ENCODE peak calls at places on chromosomes 12 and 14, in eight cellular contexts. U is iPS DF 6.9; C is foreskin fibroblast; P is choroid plexus epithelial cell; O is amniotic stem cell; R is NCI-H345; N is brain microvascular endothelial cell; Z is effector CD4-positive, alpha-beta T cell. W is an unnamed sample.

GRCh38 chr12:54475542-54475941 is 2.1 kb upstream of the GTSF1 start:
- DNase-seq in U (no peak), C (peak; percentile 79), P (peak; percentile 68), O (no peak), R (no peak), N (no peak), Z (no peak), W (no peak)

GRCh38 chr12:55692631-55693322 is 14.9 kb downstream of the ITGA7 start:
- DNase-seq in U (no peak), C (no peak), P (no peak), O (no peak), R (no peak), N (no peak), Z (no peak), W (no peak)

GRCh38 chr12:68454855-68455254 is 122.7 kb upstream of the MDM1 start:
- DNase-seq in U (no peak), C (no peak), P (no peak), O (no peak), R (no peak), N (no peak), Z (no peak), W (no peak)

GRCh38 chr12:21453312-21453852 is 15.9 kb downstream of the PYROXD1 start:
- DNase-seq in U (no peak), C (no peak), P (no peak), O (no peak), R (no peak), N (no peak), Z (no peak), W (no peak)

GRCh38 chr12:58540480-58541299 is 379.6 kb downstream of the LRIG3 start:
- DNase-seq in U (peak; percentile 61), C (peak; percentile 96), P (peak; percentile 95), O (peak; percentile 61), R (peak; percentile 90), N (peak; percentile 86), Z (no peak), W (no peak)

GRCh38 chr12:120367924-120368788 is 808 bp downstream of the MSI1 start:
- DNase-seq in U (no peak), C (peak; percentile 47), P (no peak), O (no peak), R (no peak), N (no peak), Z (no peak), W (no peak)

GRCh38 chr14:33393895-33394405 is 455.3 kb downstream of the NPAS3 start:
- DNase-seq in U (no peak), C (no peak), P (no peak), O (no peak), R (no peak), N (no peak), Z (no peak), W (no peak)

GRCh38 chr14:75339059-75339458 is 60.4 kb downstream of the FOS start:
- DNase-seq in U (no peak), C (peak; percentile 74), P (peak; percentile 61), O (no peak), R (no peak), N (no peak), Z (no peak), W (peak; percentile 71)

GRCh38 chr12:71865166-71865713 is 25.7 kb downstream of the TBC1D15 start:
- DNase-seq in U (no peak), C (peak; percentile 95), P (peak; percentile 89), O (peak; percentile 38), R (no peak), N (peak; percentile 92), Z (no peak), W (peak; percentile 31)

GRCh38 chr12:80443974-80444666 is at the start of gene PTPRQ:
- DNase-seq in U (no peak), C (peak; percentile 21), P (peak; percentile 72), O (no peak), R (no peak), N (no peak), Z (no peak), W (peak; percentile 35)

GRCh38 chr14:102759416-102759815 is 17.8 kb upstream of the TRAF3 start:
- DNase-seq in U (no peak), C (peak; percentile 60), P (no peak), O (no peak), R (no peak), N (no peak), Z (no peak), W (no peak)

GRCh38 chr12:14841761-14842160 is 1.6 kb downstream of the ART4 start:
- DNase-seq in U (no peak), C (peak; percentile 74), P (peak; percentile 53), O (no peak), R (no peak), N (peak; percentile 62), Z (no peak), W (no peak)

GRCh38 chr14:84465890-84466289 is 1064.1 kb upstream of the FLRT2 start:
- DNase-seq in U (no peak), C (peak; percentile 21), P (no peak), O (no peak), R (no peak), N (no peak), Z (no peak), W (no peak)

GRCh38 chr12:8037046-8037663 is 4.6 kb downstream of the FOXJ2 start:
- DNase-seq in U (no peak), C (no peak), P (no peak), O (no peak), R (no peak), N (no peak), Z (no peak), W (no peak)

GRCh38 chr12:26791328-26791791 is 41.6 kb downstream of the ITPR2 start:
- DNase-seq in U (no peak), C (peak; percentile 33), P (peak; percentile 72), O (no peak), R (no peak), N (no peak), Z (no peak), W (peak; percentile 42)

GRCh38 chr12:15693233-15693911 is 95.8 kb downstream of the EPS8 start:
- DNase-seq in U (no peak), C (peak; percentile 74), P (peak; percentile 63), O (no peak), R (no peak), N (no peak), Z (no peak), W (no peak)

GRCh38 chr14:94345344-94346072 is 22.4 kb upstream of the SERPINA6 start:
- DNase-seq in U (no peak), C (peak; percentile 96), P (peak; percentile 67), O (peak; percentile 88), R (no peak), N (peak; percentile 79), Z (no peak), W (peak; percentile 82)

GRCh38 chr14:72892879-72893635 is 844 bp downstream of the DPF3 start:
- DNase-seq in U (no peak), C (peak; percentile 59), P (peak; percentile 36), O (no peak), R (no peak), N (no peak), Z (peak; percentile 15), W (no peak)

GRCh38 chr12:105581420-105581819 is 250.9 kb downstream of the C12orf75 start:
- DNase-seq in U (no peak), C (no peak), P (no peak), O (no peak), R (no peak), N (no peak), Z (no peak), W (no peak)

GRCh38 chr12:24854017-24854416 is 94.9 kb downstream of the BCAT1 start:
- DNase-seq in U (no peak), C (no peak), P (no peak), O (no peak), R (no peak), N (no peak), Z (no peak), W (no peak)

GRCh38 chr12:28781671-28782652 is 367.1 kb upstream of the FAR2 start:
- DNase-seq in U (no peak), C (no peak), P (no peak), O (no peak), R (no peak), N (no peak), Z (no peak), W (no peak)

GRCh38 chr12:30795410-30795659 is 40.6 kb upstream of the CAPRIN2 start:
- DNase-seq in U (no peak), C (no peak), P (no peak), O (no peak), R (no peak), N (peak; percentile 80), Z (no peak), W (no peak)

GRCh38 chr14:99654235-99655000 is 9.5 kb downstream of the HHIPL1 start:
- DNase-seq in U (no peak), C (peak; percentile 77), P (peak; percentile 79), O (no peak), R (no peak), N (peak; percentile 61), Z (no peak), W (peak; percentile 17)

GRCh38 chr12:66190519-66191406 is 1.7 kb downstream of the IRAK3 start:
- DNase-seq in U (no peak), C (peak; percentile 61), P (peak; percentile 65), O (no peak), R (peak; percentile 17), N (no peak), Z (no peak), W (no peak)

GRCh38 chr12:51910691-51911090 is 3.4 kb downstream of the ACVRL1 start:
- DNase-seq in U (no peak), C (no peak), P (no peak), O (no peak), R (no peak), N (no peak), Z (no peak), W (no peak)

GRCh38 chr12:4911316-4911994 is 1.8 kb downstream of the KCNA1 start:
- DNase-seq in U (no peak), C (no peak), P (no peak), O (no peak), R (no peak), N (no peak), Z (no peak), W (no peak)

GRCh38 chr14:69606258-69606657 is 5.1 kb upstream of the SUSD6 start:
- DNase-seq in U (no peak), C (peak; percentile 28), P (no peak), O (no peak), R (no peak), N (no peak), Z (no peak), W (no peak)